ENCODE peak calls at places on chromosomes 6 and 20, in four cellular contexts. P is HL-60, U is type B pancreatic cell, G is ascending aorta. Q is an unnamed sample.

GRCh38 chr6:143747347-143747842 is 69.6 kb downstream of the PHACTR2 start:
- DNase-seq in P (no peak), G (no peak), U (no peak), Q (no peak)

GRCh38 chr20:51898788-51899187 is 96.5 kb upstream of the SALL4 start:
- DNase-seq in P (no peak), U (no peak), G (no peak), Q (no peak)

GRCh38 chr20:51800132-51800721 is 2.1 kb downstream of the SALL4 start:
- DNase-seq in G (no peak), U (peak; percentile 95), P (peak; percentile 5), Q (peak; percentile 78)

GRCh38 chr6:73538116-73538779 is 17.4 kb upstream of the EEF1A1 start:
- DNase-seq in G (no peak), P (no peak), U (no peak), Q (no peak)

GRCh38 chr6:64023693-64024092 is 388.1 kb downstream of the PHF3 start:
- DNase-seq in U (no peak), P (no peak), G (no peak), Q (no peak)

GRCh38 chr20:46229478-46229877 is 78.8 kb downstream of the CDH22 start:
- DNase-seq in G (no peak), P (no peak), U (no peak), Q (no peak)

GRCh38 chr6:17505062-17505476 is 95.0 kb upstream of the FAM8A1 start:
- DNase-seq in G (no peak), U (no peak), P (no peak), Q (no peak)

GRCh38 chr6:105095139-105095538 is 84.7 kb downstream of the POPDC3 start:
- DNase-seq in G (no peak), U (no peak), P (no peak), Q (no peak)

GRCh38 chr20:38497246-38497645 is 24.6 kb downstream of the RALGAPB start:
- DNase-seq in G (no peak), P (no peak), U (no peak), Q (no peak)

GRCh38 chr6:163367388-163368183 is 46.9 kb upstream of the QKI start:
- DNase-seq in G (no peak), U (no peak), P (no peak), Q (no peak)
- TF ChIP-seq CTCF in G (no peak), U (no peak), P (no peak), Q (no peak)

GRCh38 chr6:109237986-109238329 is 142.7 kb downstream of the CEP57L1 start:
- DNase-seq in P (no peak), G (no peak), U (no peak), Q (no peak)

GRCh38 chr6:109239192-109239917 is 142.9 kb downstream of the CD164 start:
- DNase-seq in G (no peak), U (no peak), P (peak; percentile 66), Q (no peak)

GRCh38 chr6:109237082-109237985 is 142.0 kb downstream of the CEP57L1 start:
- DNase-seq in U (no peak), G (no peak), P (peak; percentile 42), Q (peak; percentile 18)

GRCh38 chr6:109239918-109240321 is 142.3 kb downstream of the CD164 start:
- DNase-seq in U (no peak), G (no peak), P (no peak), Q (no peak)

DNA sequence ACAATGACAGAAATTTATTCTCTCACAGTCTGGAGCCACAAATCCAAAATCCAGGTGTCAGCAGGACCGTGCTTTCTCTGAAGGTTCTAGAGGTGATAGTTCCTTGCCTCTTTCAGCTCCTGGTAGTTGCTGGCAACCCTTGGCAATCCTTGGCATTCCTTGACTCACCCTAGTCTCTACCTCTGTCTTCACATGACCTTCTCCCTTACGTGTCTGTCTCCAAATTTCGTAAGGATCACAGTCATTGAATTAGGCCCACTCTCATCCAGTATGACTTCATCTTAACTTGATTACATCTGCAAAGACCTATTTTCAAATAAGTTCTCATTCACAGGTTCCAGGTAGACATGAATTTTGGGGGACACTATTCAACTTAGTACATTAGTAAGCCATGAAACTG is 143.1 kb downstream of the CEP57L1 start:
- DNase-seq in U (no peak), G (no peak), P (no peak), Q (no peak)
- TF ChIP-seq CTCF in U (no peak), G (no peak), P (no peak), Q (no peak)

GRCh38 chr6:35048631-35049083 is 92.5 kb downstream of the TCP11 start:
- DNase-seq in U (no peak), G (no peak), P (peak; percentile 69), Q (peak; percentile 30)
- TF ChIP-seq CTCF in U (peak; percentile 38), G (no peak), P (no peak), Q (peak; percentile 22)

DNA sequence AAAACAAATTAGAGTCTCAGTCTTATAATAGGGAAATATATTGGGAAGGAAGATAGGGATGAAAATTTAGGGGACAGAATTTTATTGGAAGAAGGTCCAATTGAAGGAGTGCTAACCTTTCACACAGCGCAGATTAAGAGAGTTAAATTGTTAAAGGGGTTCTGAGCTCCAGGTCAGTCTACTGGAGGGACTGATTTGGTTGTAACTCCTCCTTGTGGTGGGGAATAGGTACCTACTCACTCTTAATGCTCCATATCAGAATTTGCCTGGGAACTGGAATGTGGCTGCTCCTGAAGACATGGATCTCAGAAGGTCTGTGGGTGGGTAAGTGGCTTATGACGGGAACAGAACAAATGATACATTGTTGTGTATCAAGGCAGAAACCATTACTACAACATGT is 143.5 kb downstream of the FLRT3 start:
- DNase-seq in P (no peak), G (no peak), U (no peak), Q (no peak)
- TF ChIP-seq CTCF in P (no peak), G (no peak), U (peak; percentile 49), Q (no peak)

GRCh38 chr20:35395728-35396127 is 16.0 kb downstream of the UQCC1 start:
- DNase-seq in G (peak; percentile 76), P (no peak), U (no peak), Q (no peak)
- TF ChIP-seq CTCF in G (no peak), P (no peak), U (no peak), Q (no peak)

GRCh38 chr20:58233881-58234528 is 5.6 kb upstream of the ANKRD60 start:
- DNase-seq in P (peak; percentile 17), U (no peak), G (no peak), Q (no peak)
- TF ChIP-seq CTCF in P (peak; percentile 68), U (peak; percentile 78), G (no peak), Q (peak; percentile 73)

DNA sequence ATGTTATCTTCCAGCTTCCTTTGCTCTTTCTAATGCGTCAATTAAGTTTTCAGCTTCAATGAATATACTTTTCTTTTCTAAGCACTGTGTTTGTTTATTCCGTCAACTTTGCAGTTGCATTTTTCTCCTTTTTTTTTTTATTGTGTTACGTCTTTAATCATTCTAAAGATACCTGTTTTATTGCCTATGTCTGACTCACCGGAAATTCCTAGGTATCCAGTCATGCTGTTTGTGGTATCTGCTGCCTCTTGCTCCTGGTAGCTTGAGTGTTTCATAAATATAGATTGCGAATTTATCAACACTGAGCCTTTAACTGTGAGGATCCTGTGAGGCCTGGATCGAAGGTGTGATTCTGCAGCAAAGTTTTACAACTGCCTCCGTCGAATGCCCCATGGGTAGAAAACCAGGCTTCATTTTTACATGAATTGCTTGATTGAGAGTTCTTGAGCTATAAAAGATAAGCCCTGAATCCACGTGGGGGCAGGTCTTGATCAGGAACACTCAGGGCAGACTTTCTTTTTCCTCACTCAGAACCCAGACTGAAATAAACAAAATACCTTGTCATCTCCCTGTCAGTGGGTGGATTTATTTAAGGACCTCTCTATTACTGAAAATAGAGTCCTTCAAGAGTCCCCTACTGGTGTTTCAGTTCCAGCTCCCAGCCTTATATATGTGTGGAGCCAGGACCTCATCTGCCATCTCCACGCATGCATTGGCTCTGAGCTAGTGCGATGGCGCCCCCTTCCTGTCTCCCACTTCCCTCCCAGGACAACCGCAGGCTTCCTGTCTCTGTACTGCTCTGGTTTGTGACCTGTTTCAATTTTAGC is 60.1 kb upstream of the LRRC1 start:
- DNase-seq in P (peak; percentile 28), U (no peak), G (no peak), Q (peak; percentile 15)
- TF ChIP-seq CTCF in P (no peak), U (peak; percentile 40), G (no peak), Q (peak; percentile 40)

DNA sequence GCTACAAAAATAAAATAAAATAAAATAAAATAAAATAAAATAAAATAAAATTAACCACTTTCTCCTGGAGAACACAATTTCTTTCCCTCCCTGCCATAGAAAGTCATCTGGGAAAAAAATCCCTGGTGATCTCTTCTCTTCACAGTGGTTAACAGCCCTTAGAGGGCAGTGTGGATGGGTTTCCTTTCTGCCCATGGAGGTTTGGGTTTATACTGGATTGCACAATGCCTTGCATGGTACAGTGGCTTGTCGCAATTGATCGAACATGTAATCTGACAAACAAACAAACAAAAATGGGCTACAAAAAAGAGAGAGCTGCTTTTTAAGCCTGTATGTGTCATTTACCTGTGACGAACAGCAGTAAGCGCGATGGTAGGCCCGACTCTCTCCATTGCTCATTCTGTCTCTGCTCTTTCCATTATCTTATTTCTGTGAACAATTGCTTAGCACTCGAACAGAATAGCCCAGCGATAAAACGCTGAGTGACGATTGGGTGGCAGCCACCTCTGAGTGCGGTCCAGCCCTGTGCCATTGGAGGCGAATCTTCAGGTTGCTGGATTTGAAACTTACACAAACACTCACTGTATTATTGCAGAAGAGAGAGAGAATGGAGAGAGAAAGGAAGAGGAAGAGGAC is 166.1 kb downstream of the CD83 start:
- DNase-seq in G (no peak), P (no peak), U (no peak), Q (no peak)
- TF ChIP-seq CTCF in G (no peak), P (no peak), U (peak; percentile 38), Q (no peak)

GRCh38 chr20:19828233-19828632 is 70.2 kb downstream of the RIN2 start:
- DNase-seq in U (no peak), G (no peak), P (peak; percentile 9), Q (peak; percentile 68)
- TF ChIP-seq CTCF in U (no peak), G (no peak), P (peak; percentile 6), Q (peak; percentile 28)

GRCh38 chr6:154996841-154997311 is 1.8 kb downstream of the TIAM2 start:
- DNase-seq in G (no peak), P (no peak), U (no peak), Q (no peak)

GRCh38 chr6:154993026-154993425 is 2.1 kb upstream of the TIAM2 start:
- DNase-seq in P (no peak), G (no peak), U (no peak), Q (no peak)

GRCh38 chr6:154994881-154995240 is 254 bp upstream of the TIAM2 start:
- DNase-seq in G (no peak), U (no peak), P (no peak), Q (no peak)

GRCh38 chr6:154993710-154994109 is 1.4 kb upstream of the TIAM2 start:
- DNase-seq in U (no peak), G (no peak), P (no peak), Q (no peak)

GRCh38 chr6:154995241-154996162 is at the start of gene TIAM2:
- DNase-seq in G (no peak), P (no peak), U (peak; percentile 76), Q (peak; percentile 38)
- TF ChIP-seq CTCF in G (no peak), P (no peak), U (no peak), Q (no peak)